ENCODE peak calls at places on chromosomes 11 and 22, in seven cellular contexts. C is fibroblast of lung, J is AG04450, I is brain microvascular endothelial cell, T is heart left ventricle, V is GM23248, E is MG63. X is an unnamed sample.

GRCh38 chr11:45392621-45393183 is 106.6 kb upstream of the SYT13 start:
- DNase-seq in E (no peak), T (no peak), I (no peak), C (no peak), V (no peak), J (no peak), X (no peak)

GRCh38 chr22:26568207-26568706 is 21.7 kb downstream of the TPST2 start:
- DNase-seq in C (peak; percentile 74), J (no peak), V (no peak), E (no peak), T (no peak), I (no peak), X (no peak)

GRCh38 chr22:49274754-49275380 is 552.8 kb downstream of the BRD1 start:
- DNase-seq in J (no peak), I (no peak), E (no peak), C (no peak), V (no peak), T (no peak), X (no peak)

GRCh38 chr11:78008174-78008573 is 13.7 kb upstream of the INTS4 start:
- DNase-seq in T (no peak), V (no peak), E (no peak), I (no peak), C (no peak), J (no peak), X (no peak)

GRCh38 chr22:29848115-29848514 is 10.0 kb upstream of the ASCC2 start:
- DNase-seq in T (no peak), V (no peak), I (no peak), C (no peak), J (no peak), E (no peak), X (no peak)

GRCh38 chr11:109864834-109865557 is 228.2 kb upstream of the ZC3H12C start:
- DNase-seq in J (peak; percentile 26), C (peak; percentile 63), E (no peak), T (no peak), V (peak; percentile 73), I (peak; percentile 14), X (no peak)

GRCh38 chr22:21632237-21632895 is at the start of gene CCDC116:
- DNase-seq in J (no peak), T (peak; percentile 68), C (no peak), E (no peak), I (no peak), V (no peak), X (peak; percentile 60)

GRCh38 chr22:32103648-32104326 is 55.3 kb downstream of the C22orf42 start:
- DNase-seq in V (peak; percentile 43), E (no peak), J (no peak), T (no peak), C (no peak), I (no peak), X (no peak)

GRCh38 chr11:63837027-63837688 is 1.8 kb upstream of the MARK2 start:
- DNase-seq in E (peak; percentile 57), T (no peak), V (peak; percentile 86), I (peak; percentile 64), J (no peak), C (peak; percentile 51), X (peak; percentile 84)

GRCh38 chr11:50214376-50214775 is 181.7 kb downstream of the OR4C45 start:
- DNase-seq in E (no peak), I (no peak), J (no peak), C (no peak), V (no peak), T (no peak), X (no peak)

GRCh38 chr22:46514592-46515207 is 22.7 kb downstream of the CELSR1 start:
- DNase-seq in E (peak; percentile 55), V (peak; percentile 81), C (peak; percentile 83), T (no peak), J (no peak), I (peak; percentile 55), X (no peak)

GRCh38 chr22:29861672-29862297 is 21.2 kb upstream of the MTMR3 start:
- DNase-seq in E (no peak), T (no peak), V (no peak), I (no peak), C (no peak), J (no peak), X (no peak)

GRCh38 chr22:29141078-29141688 is 64.5 kb upstream of the EMID1 start:
- DNase-seq in J (no peak), E (no peak), V (no peak), T (no peak), C (no peak), I (no peak), X (no peak)

GRCh38 chr11:94731921-94732601 is 36.1 kb upstream of the AMOTL1 start:
- DNase-seq in C (peak; percentile 74), I (peak; percentile 84), T (no peak), E (peak; percentile 81), J (peak; percentile 55), V (peak; percentile 95), X (no peak)

GRCh38 chr11:123168236-123168635 is 26.8 kb downstream of the CLMP start:
- DNase-seq in V (no peak), C (no peak), J (no peak), I (no peak), T (no peak), E (no peak), X (no peak)

GRCh38 chr11:78428773-78429172 is 11.2 kb upstream of the GAB2 start:
- DNase-seq in T (no peak), V (no peak), J (no peak), C (no peak), E (no peak), I (no peak), X (no peak)

GRCh38 chr11:25733777-25734176 is 598.2 kb upstream of the ANO3 start:
- DNase-seq in I (no peak), V (peak; percentile 3), C (no peak), J (no peak), E (no peak), T (no peak), X (no peak)

GRCh38 chr22:32042924-32043323 is at the start of gene SLC5A1:
- DNase-seq in E (no peak), V (no peak), T (no peak), J (no peak), C (no peak), I (no peak), X (no peak)

GRCh38 chr11:33706961-33707360 is 6.3 kb upstream of the C11orf91 start:
- DNase-seq in E (no peak), I (no peak), J (no peak), T (no peak), C (no peak), V (no peak), X (no peak)

GRCh38 chr11:30855383-30856006 is 269.3 kb upstream of the MPPED2 start:
- DNase-seq in I (no peak), J (no peak), E (no peak), T (no peak), V (peak; percentile 47), C (peak; percentile 1), X (no peak)

DNA sequence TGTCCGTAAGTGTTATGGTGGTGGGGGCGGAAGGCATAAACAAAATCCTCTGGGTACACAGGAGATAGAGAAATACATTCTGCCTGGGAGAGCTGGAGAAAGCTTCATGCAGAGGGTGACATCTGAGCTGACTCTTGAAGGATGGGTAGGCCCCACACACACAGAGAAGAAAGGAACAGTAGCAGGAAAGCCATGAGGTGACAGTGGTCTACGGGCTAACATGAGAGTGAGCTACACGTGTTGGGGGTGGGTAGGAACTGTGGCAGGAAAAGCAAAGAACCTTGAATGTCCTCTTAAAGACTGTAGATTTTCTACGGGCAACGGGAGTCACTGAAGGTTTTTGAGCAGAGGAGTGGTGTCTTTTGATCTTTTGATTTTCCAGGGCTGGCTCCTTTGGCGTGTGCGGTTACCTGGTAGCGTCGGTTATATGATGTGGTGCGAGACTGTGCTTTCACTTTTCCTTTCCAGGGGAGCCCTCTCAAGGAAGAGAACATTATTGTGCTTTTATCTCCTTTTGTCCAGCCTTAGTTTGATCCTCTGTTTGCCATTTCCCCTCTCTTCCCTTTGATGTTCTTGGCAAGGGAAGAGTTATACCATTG is 39.7 kb downstream of the ADAMTS8 start:
- DNase-seq in C (no peak), E (no peak), V (no peak), T (no peak), J (no peak), I (no peak), X (peak; percentile 15)
- H3K4me3 ChIP-seq in C (no peak overlapping the region), E (no peak overlapping the region), V (no peak overlapping the region), T (no peak overlapping the region), J (no peak overlapping the region), I (no peak overlapping the region), X (no peak overlapping the region)

DNA sequence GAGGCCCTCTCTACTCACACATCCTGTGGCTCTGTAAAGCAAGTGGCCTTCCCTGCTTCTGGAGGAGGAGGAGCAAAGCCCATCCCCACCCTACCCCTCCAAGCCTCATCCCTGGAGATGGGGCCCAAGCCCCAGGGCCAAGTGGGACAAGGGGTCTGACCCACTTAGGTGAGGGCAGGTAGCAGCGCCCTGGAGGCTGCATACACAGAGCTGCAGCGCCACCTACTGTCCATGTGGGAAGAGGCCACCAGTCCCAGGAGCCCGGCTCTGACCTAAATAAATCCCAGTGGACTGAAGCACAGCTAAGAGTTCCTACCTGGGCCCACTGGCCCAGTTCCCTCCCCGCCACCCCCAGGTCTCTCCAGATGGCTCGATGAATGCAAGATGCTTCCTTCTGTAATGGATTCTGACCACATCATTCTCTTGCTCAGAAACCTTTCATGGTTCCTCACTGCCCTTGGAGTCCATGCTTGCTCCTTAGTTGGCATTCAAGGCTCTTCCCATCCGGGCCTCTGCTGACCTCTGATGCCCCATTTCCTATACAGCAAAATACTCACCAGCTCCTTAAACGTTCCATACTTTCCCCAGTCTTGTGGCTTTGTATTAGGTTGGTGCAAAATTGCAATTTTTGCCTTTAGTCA is 62.1 kb downstream of the THAP12 start:
- DNase-seq in I (peak; percentile 50), J (peak; percentile 24), T (peak; percentile 89), C (peak; percentile 51), V (peak; percentile 82), E (peak; percentile 43), X (peak; percentile 85)
- H3K27me3 ChIP-seq in I (peaks cover 19% of the 10 kb centered on the region), J (peaks cover 24% of the 10 kb centered on the region), T (peaks cover 5% of the 10 kb centered on the region), C (peaks cover 9% of the 10 kb centered on the region), V (peaks cover 9% of the 10 kb centered on the region), E (no peaks in the 10 kb centered on the region), X (no peaks in the 10 kb centered on the region)

GRCh38 chr22:19710020-19710768 is 4.1 kb upstream of the SEPTIN5 start:
- DNase-seq in C (no peak), V (no peak), E (no peak), J (no peak), T (no peak), I (no peak), X (peak; percentile 63)
- H3K4me3 ChIP-seq in C (no peak overlapping the region), V (no peak overlapping the region), E (no peak overlapping the region), J (no peak overlapping the region), T (no peak overlapping the region), I (no peak overlapping the region), X (no peak overlapping the region)

DNA sequence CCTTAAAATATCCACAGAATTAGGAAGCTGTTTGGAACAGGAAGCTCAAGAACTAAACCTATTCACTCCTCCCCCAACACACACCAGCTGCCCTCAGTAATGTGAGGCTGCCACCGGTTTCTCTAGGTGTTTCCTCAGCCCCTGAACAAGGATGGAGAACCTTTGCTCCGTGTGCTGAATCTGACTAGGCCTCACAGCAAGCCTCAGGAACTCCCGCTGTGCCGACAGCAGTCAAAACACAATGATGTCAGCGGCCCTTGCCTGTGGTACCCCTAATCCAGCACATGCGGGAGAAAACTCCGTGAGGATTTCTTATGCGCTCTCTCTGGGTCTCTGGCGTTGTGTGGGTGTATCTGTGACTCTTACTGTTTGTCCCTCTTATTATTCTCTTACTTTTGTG is 153.3 kb downstream of the EFCAB6 start:
- DNase-seq in V (no peak), J (no peak), E (no peak), C (no peak), I (no peak), T (no peak), X (no peak)
- H3K27me3 ChIP-seq in V (no peaks in the 10 kb centered on the region), J (no peaks in the 10 kb centered on the region), E (no peaks in the 10 kb centered on the region), C (no peaks in the 10 kb centered on the region), I (no peaks in the 10 kb centered on the region), T (no peaks in the 10 kb centered on the region), X (no peaks in the 10 kb centered on the region)

X was measured in aorta.